ENCODE peak calls at places on chromosome X, in nine cellular contexts. One of them, this sample, is unnamed.
A peak's percentile ranks its signal among the peaks of the same experiment; 100 is the strongest.

GRCh38 chrX:18929775-18930174 is 54.1 kb downstream of the PHKA2 start:
- DNase-seq in breast epithelium: no peak
- DNase-seq in fibroblast of lung: no peak
- DNase-seq in H9: no peak
- DNase-seq in OCI-LY7: no peak
- DNase-seq in ascending aorta: no peak
- DNase-seq in pancreas: no peak
- DNase-seq in lung: no peak
- DNase-seq in GM12878: no peak
- DNase-seq in this sample: no peak

GRCh38 chrX:133171962-133172708 is 46.0 kb downstream of the TFDP3 start:
- DNase-seq in breast epithelium: no peak
- DNase-seq in fibroblast of lung: no peak
- DNase-seq in H9: no peak
- DNase-seq in OCI-LY7: peak; percentile 2
- DNase-seq in ascending aorta: no peak
- DNase-seq in pancreas: no peak
- DNase-seq in lung: no peak
- DNase-seq in GM12878: no peak
- DNase-seq in this sample: no peak

GRCh38 chrX:7606253-7606652 is 236.7 kb upstream of the VCX start:
- DNase-seq in breast epithelium: no peak
- DNase-seq in fibroblast of lung: no peak
- DNase-seq in H9: no peak
- DNase-seq in OCI-LY7: no peak
- DNase-seq in ascending aorta: no peak
- DNase-seq in pancreas: no peak
- DNase-seq in lung: no peak
- DNase-seq in GM12878: no peak
- DNase-seq in this sample: no peak

GRCh38 chrX:40488299-40488698 is 92.5 kb upstream of the ATP6AP2 start:
- DNase-seq in breast epithelium: no peak
- DNase-seq in fibroblast of lung: no peak
- DNase-seq in H9: no peak
- DNase-seq in OCI-LY7: no peak
- DNase-seq in ascending aorta: no peak
- DNase-seq in pancreas: no peak
- DNase-seq in lung: no peak
- DNase-seq in GM12878: no peak
- DNase-seq in this sample: no peak

GRCh38 chrX:30141966-30142365 is 73.4 kb upstream of the MAGEB2 start:
- DNase-seq in breast epithelium: no peak
- DNase-seq in fibroblast of lung: peak; percentile 21
- DNase-seq in H9: no peak
- DNase-seq in OCI-LY7: peak; percentile 27
- DNase-seq in ascending aorta: no peak
- DNase-seq in pancreas: no peak
- DNase-seq in lung: no peak
- DNase-seq in GM12878: no peak
- DNase-seq in this sample: no peak

GRCh38 chrX:133435544-133436124 is 20.3 kb upstream of the GPC4 start:
- DNase-seq in breast epithelium: no peak
- DNase-seq in fibroblast of lung: no peak
- DNase-seq in H9: no peak
- DNase-seq in OCI-LY7: no peak
- DNase-seq in ascending aorta: no peak
- DNase-seq in pancreas: no peak
- DNase-seq in lung: no peak
- DNase-seq in GM12878: no peak
- DNase-seq in this sample: no peak

GRCh38 chrX:70476934-70477733 is 32.5 kb downstream of the DLG3 start:
- DNase-seq in breast epithelium: no peak
- DNase-seq in fibroblast of lung: peak; percentile 75
- DNase-seq in H9: peak; percentile 68
- DNase-seq in OCI-LY7: no peak
- DNase-seq in ascending aorta: no peak
- DNase-seq in pancreas: peak; percentile 70
- DNase-seq in lung: no peak
- DNase-seq in GM12878: no peak
- DNase-seq in this sample: no peak

GRCh38 chrX:16208601-16209000 is 41.3 kb downstream of the MAGEB17 start:
- DNase-seq in breast epithelium: no peak
- DNase-seq in fibroblast of lung: no peak
- DNase-seq in H9: no peak
- DNase-seq in OCI-LY7: no peak
- DNase-seq in ascending aorta: no peak
- DNase-seq in pancreas: no peak
- DNase-seq in lung: no peak
- DNase-seq in GM12878: no peak
- DNase-seq in this sample: no peak

GRCh38 chrX:103197721-103198306 is 17.1 kb upstream of the BEX4 start:
- DNase-seq in breast epithelium: no peak
- DNase-seq in fibroblast of lung: peak; percentile 53
- DNase-seq in H9: no peak
- DNase-seq in OCI-LY7: no peak
- DNase-seq in ascending aorta: no peak
- DNase-seq in pancreas: no peak
- DNase-seq in lung: no peak
- DNase-seq in GM12878: no peak
- DNase-seq in this sample: no peak

GRCh38 chrX:123184858-123185251 is 777 bp downstream of the GRIA3 start:
- DNase-seq in breast epithelium: no peak
- DNase-seq in fibroblast of lung: no peak
- DNase-seq in H9: peak; percentile 38
- DNase-seq in OCI-LY7: no peak
- DNase-seq in ascending aorta: no peak
- DNase-seq in pancreas: peak; percentile 21
- DNase-seq in lung: no peak
- DNase-seq in GM12878: no peak
- DNase-seq in this sample: peak; percentile 33

GRCh38 chrX:18617351-18617750 is 54.6 kb downstream of the RS1 start:
- DNase-seq in breast epithelium: no peak
- DNase-seq in fibroblast of lung: peak; percentile 83
- DNase-seq in H9: no peak
- DNase-seq in OCI-LY7: no peak
- DNase-seq in ascending aorta: no peak
- DNase-seq in pancreas: no peak
- DNase-seq in lung: no peak
- DNase-seq in GM12878: no peak
- DNase-seq in this sample: no peak

GRCh38 chrX:10415704-10416001 is 204.7 kb downstream of the MID1 start:
- DNase-seq in breast epithelium: no peak
- DNase-seq in fibroblast of lung: peak; percentile 76
- DNase-seq in H9: no peak
- DNase-seq in OCI-LY7: no peak
- DNase-seq in ascending aorta: no peak
- DNase-seq in pancreas: no peak
- DNase-seq in lung: no peak
- DNase-seq in GM12878: no peak
- DNase-seq in this sample: no peak

GRCh38 chrX:37722595-37722994 is 37.0 kb downstream of the XK start:
- DNase-seq in breast epithelium: no peak
- DNase-seq in fibroblast of lung: no peak
- DNase-seq in H9: no peak
- DNase-seq in OCI-LY7: no peak
- DNase-seq in ascending aorta: no peak
- DNase-seq in pancreas: no peak
- DNase-seq in lung: no peak
- DNase-seq in GM12878: no peak
- DNase-seq in this sample: no peak

GRCh38 chrX:135740683-135741149 is 27.3 kb downstream of the CT45A3 start:
- DNase-seq in breast epithelium: no peak
- DNase-seq in fibroblast of lung: no peak
- DNase-seq in H9: peak; percentile 39
- DNase-seq in OCI-LY7: peak; percentile 5
- DNase-seq in ascending aorta: no peak
- DNase-seq in pancreas: peak; percentile 44
- DNase-seq in lung: no peak
- DNase-seq in GM12878: no peak
- DNase-seq in this sample: no peak
- TF ChIP-seq CTCF in breast epithelium: no peak
- TF ChIP-seq CTCF in fibroblast of lung: peak; percentile 39
- TF ChIP-seq CTCF in H9: peak; percentile 33
- TF ChIP-seq CTCF in OCI-LY7: peak; percentile 58
- TF ChIP-seq CTCF in ascending aorta: peak; percentile 6
- TF ChIP-seq CTCF in pancreas: no peak
- TF ChIP-seq CTCF in lung: peak; percentile 11
- TF ChIP-seq CTCF in GM12878: peak; percentile 69
- TF ChIP-seq CTCF in this sample: no peak

DNA sequence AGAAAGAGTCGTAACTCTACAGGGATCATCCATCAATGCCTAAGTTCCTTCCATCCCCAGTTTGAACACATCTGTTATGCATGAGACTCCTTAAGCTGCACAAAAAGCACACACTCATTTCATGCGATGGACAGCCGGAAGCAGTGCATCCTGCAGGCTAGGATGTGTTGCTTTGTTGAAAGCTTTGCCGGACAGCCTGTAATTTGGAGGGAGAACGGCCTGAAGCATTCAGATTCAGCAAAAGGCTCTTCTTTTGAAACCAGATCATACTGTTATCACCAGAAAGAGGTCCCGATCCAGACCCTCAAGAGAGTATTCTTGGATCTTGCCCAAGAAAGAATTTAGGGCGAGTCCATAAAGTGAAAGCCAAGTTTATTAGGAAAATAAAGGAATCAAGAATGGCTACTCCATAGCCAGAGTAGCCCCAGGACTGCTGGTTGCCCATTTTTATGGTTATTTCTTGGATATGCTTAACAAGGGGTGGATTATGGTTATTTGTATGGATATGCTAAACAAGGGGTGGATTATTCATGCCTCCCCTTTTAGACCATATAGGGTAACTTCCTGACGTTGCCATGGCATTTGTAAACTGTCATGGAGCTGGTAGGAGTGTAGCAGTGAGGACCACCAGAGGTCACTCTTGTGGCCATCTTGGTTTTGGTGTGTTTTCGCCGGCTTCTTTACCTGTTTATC is 48.1 kb upstream of the DHRSX start:
- DNase-seq in breast epithelium: no peak
- DNase-seq in fibroblast of lung: no peak
- DNase-seq in H9: peak; percentile 55
- DNase-seq in OCI-LY7: no peak
- DNase-seq in ascending aorta: no peak
- DNase-seq in pancreas: no peak
- DNase-seq in lung: no peak
- DNase-seq in GM12878: no peak
- DNase-seq in this sample: no peak
- H3K27ac ChIP-seq in breast epithelium: no peak overlapping the region
- H3K27ac ChIP-seq in fibroblast of lung: no peak overlapping the region
- H3K27ac ChIP-seq in H9: peak overlapping the region; percentile 62
- H3K27ac ChIP-seq in OCI-LY7: no peak overlapping the region
- H3K27ac ChIP-seq in ascending aorta: no peak overlapping the region
- H3K27ac ChIP-seq in pancreas: no peak overlapping the region
- H3K27ac ChIP-seq in lung: no peak overlapping the region
- H3K27ac ChIP-seq in GM12878: no peak overlapping the region
- H3K27ac ChIP-seq in this sample: no peak overlapping the region

DNA sequence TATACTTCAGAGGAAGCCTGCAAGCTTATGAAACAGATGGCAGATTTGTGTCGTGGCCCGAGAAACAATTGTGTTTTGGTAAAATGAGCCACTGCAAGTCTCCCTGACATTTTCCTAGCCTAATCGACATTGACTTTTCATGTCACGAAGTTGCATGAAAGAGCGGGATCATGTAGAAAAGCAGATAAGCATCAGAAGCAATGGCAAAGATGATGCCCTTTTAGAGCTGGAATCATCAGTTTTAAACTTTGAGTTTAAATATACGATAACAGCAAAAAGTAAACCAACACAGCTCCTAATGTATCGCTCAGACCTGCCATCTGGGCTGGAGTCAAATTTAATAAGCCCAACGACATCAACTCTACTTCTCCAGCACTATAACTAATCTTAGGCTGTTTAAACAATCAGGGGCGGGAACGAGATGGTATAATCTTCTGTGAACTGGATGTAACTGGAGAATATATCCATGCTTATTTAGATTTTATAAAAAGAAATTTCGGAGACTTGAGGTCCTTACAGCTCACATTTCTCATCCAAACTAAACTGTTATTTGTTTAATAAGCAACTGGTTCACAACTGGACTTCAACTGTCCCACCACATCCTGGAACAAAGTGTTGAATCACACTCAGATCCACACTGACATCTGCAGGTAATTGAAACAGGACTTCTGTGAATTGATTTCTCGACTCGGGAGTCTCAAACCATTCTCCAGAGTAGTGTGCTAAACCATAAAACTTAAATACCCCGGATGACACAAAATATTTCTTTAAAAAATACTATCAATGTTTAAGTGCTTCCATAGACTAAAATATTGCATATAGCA is 95.1 kb upstream of the PLAC1 start:
- DNase-seq in breast epithelium: no peak
- DNase-seq in fibroblast of lung: peak; percentile 36
- DNase-seq in H9: no peak
- DNase-seq in OCI-LY7: no peak
- DNase-seq in ascending aorta: no peak
- DNase-seq in pancreas: no peak
- DNase-seq in lung: no peak
- DNase-seq in GM12878: no peak
- DNase-seq in this sample: no peak
- TF ChIP-seq CTCF in breast epithelium: no peak
- TF ChIP-seq CTCF in fibroblast of lung: no peak
- TF ChIP-seq CTCF in H9: peak; percentile 15
- TF ChIP-seq CTCF in OCI-LY7: peak; percentile 20
- TF ChIP-seq CTCF in ascending aorta: no peak
- TF ChIP-seq CTCF in pancreas: no peak
- TF ChIP-seq CTCF in lung: no peak
- TF ChIP-seq CTCF in GM12878: no peak
- TF ChIP-seq CTCF in this sample: no peak

GRCh38 chrX:21943460-21944135 is 3.1 kb downstream of the SMS start:
- DNase-seq in breast epithelium: no peak
- DNase-seq in fibroblast of lung: peak; percentile 93
- DNase-seq in H9: peak; percentile 10
- DNase-seq in OCI-LY7: no peak
- DNase-seq in ascending aorta: no peak
- DNase-seq in pancreas: no peak
- DNase-seq in lung: no peak
- DNase-seq in GM12878: no peak
- DNase-seq in this sample: no peak

GRCh38 chrX:21940356-21940829 is at the start of gene SMS:
- DNase-seq in breast epithelium: peak; percentile 57
- DNase-seq in fibroblast of lung: peak; percentile 75
- DNase-seq in H9: peak; percentile 67
- DNase-seq in OCI-LY7: peak; percentile 61
- DNase-seq in ascending aorta: peak; percentile 29
- DNase-seq in pancreas: peak; percentile 78
- DNase-seq in lung: peak; percentile 66
- DNase-seq in GM12878: no peak
- DNase-seq in this sample: peak; percentile 72

GRCh38 chrX:21946925-21947641 is 6.6 kb downstream of the SMS start:
- DNase-seq in breast epithelium: no peak
- DNase-seq in fibroblast of lung: peak; percentile 73
- DNase-seq in H9: peak; percentile 40
- DNase-seq in OCI-LY7: no peak
- DNase-seq in ascending aorta: no peak
- DNase-seq in pancreas: no peak
- DNase-seq in lung: no peak
- DNase-seq in GM12878: no peak
- DNase-seq in this sample: no peak

GRCh38 chrX:21947671-21948070 is 7.2 kb downstream of the SMS start:
- DNase-seq in breast epithelium: no peak
- DNase-seq in fibroblast of lung: no peak
- DNase-seq in H9: peak; percentile 1
- DNase-seq in OCI-LY7: no peak
- DNase-seq in ascending aorta: no peak
- DNase-seq in pancreas: no peak
- DNase-seq in lung: no peak
- DNase-seq in GM12878: no peak
- DNase-seq in this sample: no peak

GRCh38 chrX:21944136-21944615 is 3.7 kb downstream of the SMS start:
- DNase-seq in breast epithelium: no peak
- DNase-seq in fibroblast of lung: no peak
- DNase-seq in H9: peak; percentile 52
- DNase-seq in OCI-LY7: no peak
- DNase-seq in ascending aorta: no peak
- DNase-seq in pancreas: no peak
- DNase-seq in lung: no peak
- DNase-seq in GM12878: no peak
- DNase-seq in this sample: no peak
- H3K27ac ChIP-seq in breast epithelium: peak overlapping the region; percentile 13
- H3K27ac ChIP-seq in fibroblast of lung: peak overlapping the region; percentile 78
- H3K27ac ChIP-seq in H9: no peak overlapping the region
- H3K27ac ChIP-seq in OCI-LY7: no peak overlapping the region
- H3K27ac ChIP-seq in ascending aorta: peak overlapping the region; percentile 82
- H3K27ac ChIP-seq in pancreas: no peak overlapping the region
- H3K27ac ChIP-seq in lung: no peak overlapping the region
- H3K27ac ChIP-seq in GM12878: no peak overlapping the region
- H3K27ac ChIP-seq in this sample: no peak overlapping the region